ENCODE peak calls at places on chromosomes 5 and 9, in ten cellular contexts. U is GM23338, J is transverse colon, N is prostate gland, P is upper lobe of left lung, G is spleen, X is endothelial cell of umbilical vein, I is suprapubic skin, T is Panc1, M is H1. Z is an unnamed sample.

GRCh38 chr9:84254972-84255371 is 85.6 kb downstream of the SLC28A3 start:
- DNase-seq in U (no peak), N (peak; percentile 73), P (no peak), T (no peak), M (no peak), X (no peak), G (no peak), J (peak; percentile 18), I (no peak), Z (peak; percentile 72)

GRCh38 chr9:5798581-5798980 is 34.3 kb downstream of the ERMP1 start:
- DNase-seq in G (no peak), J (no peak), I (no peak), X (no peak), T (no peak), M (no peak), P (no peak), U (peak; percentile 4), N (no peak), Z (no peak)

GRCh38 chr5:2215059-2215458 is 332.3 kb upstream of the IRX4 start:
- DNase-seq in X (no peak), T (no peak), G (no peak), P (no peak), J (no peak), U (no peak), I (no peak), N (no peak), M (no peak), Z (no peak)

GRCh38 chr9:7828344-7828743 is 28.8 kb upstream of the DMAC1 start:
- DNase-seq in I (no peak), N (no peak), J (no peak), P (no peak), X (no peak), U (no peak), T (no peak), M (no peak), G (no peak), Z (no peak)

GRCh38 chr5:142881076-142881466 is 110.9 kb downstream of the ARHGAP26 start:
- DNase-seq in M (no peak), I (no peak), T (no peak), X (no peak), N (no peak), J (no peak), U (peak; percentile 87), G (peak; percentile 78), P (peak; percentile 41), Z (no peak)

GRCh38 chr5:159971514-159971913 is 37.4 kb upstream of the TTC1 start:
- DNase-seq in P (no peak), N (no peak), T (no peak), U (peak; percentile 32), G (no peak), I (no peak), M (no peak), X (no peak), J (no peak), Z (no peak)

GRCh38 chr5:153831976-153832375 is 206.7 kb downstream of the FAM114A2 start:
- DNase-seq in U (peak; percentile 66), N (no peak), I (no peak), M (no peak), P (no peak), X (peak; percentile 4), T (no peak), G (no peak), J (no peak), Z (no peak)

GRCh38 chr9:129626079-129626943 is at the start of gene NTMT1:
- DNase-seq in M (no peak), I (peak; percentile 95), J (peak; percentile 89), X (peak; percentile 84), N (peak; percentile 85), T (no peak), G (peak; percentile 96), U (peak; percentile 85), P (peak; percentile 98), Z (peak; percentile 85)

GRCh38 chr5:136750507-136750906 is 385.2 kb upstream of the TRPC7 start:
- DNase-seq in X (no peak), P (no peak), M (no peak), T (no peak), I (no peak), J (no peak), U (no peak), N (no peak), G (no peak), Z (no peak)

DNA sequence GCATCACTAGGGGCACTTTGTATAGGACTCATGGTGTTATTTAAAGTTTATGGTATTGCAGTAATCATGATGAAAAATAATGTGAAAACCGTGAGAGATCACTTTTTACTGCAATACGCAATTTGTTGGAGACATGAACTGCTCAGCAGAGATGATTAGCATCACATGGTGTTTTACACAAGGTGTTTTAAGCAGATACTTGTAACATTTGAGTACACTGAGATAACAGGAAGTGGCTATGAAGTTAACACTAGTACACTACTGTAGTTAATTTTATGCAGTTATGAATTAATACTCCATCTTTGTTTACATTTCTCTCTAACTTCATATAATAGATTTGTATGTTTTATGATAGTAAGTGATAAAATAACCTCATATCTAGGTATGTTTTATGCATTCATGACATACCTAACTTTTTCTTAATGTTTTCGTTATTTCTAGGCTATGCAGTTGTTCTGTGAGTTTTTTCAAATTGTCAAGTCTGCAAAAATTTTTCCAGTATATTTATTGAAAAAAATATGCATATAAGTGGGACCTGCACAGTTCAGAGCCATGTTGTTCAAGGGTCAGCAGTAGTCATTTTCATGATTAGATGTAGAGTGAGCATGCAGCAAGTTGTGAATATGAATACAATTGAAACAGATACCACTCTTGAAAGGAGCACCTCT is 13.0 kb downstream of the SUB1 start:
- DNase-seq in P (no peak), I (no peak), N (no peak), X (no peak), U (no peak), J (no peak), T (no peak), G (no peak), M (no peak), Z (no peak)
- H3K4me1 ChIP-seq in P (peaks cover 29% of the 10 kb centered on the region), I (peaks cover 8% of the 10 kb centered on the region), N (no peaks in the 10 kb centered on the region), X (peaks cover 49% of the 10 kb centered on the region), U (no peaks in the 10 kb centered on the region), J (peaks cover 71% of the 10 kb centered on the region), T (peaks cover 3% of the 10 kb centered on the region), G (peaks cover 18% of the 10 kb centered on the region), M (no peaks in the 10 kb centered on the region), Z (no peaks in the 10 kb centered on the region)

GRCh38 chr5:83844320-83845068 is 123.8 kb upstream of the HAPLN1 start:
- DNase-seq in X (no peak), G (no peak), T (no peak), N (no peak), M (no peak), I (no peak), U (peak; percentile 24), J (peak; percentile 11), P (no peak), Z (no peak)
- TF ChIP-seq POLR2AphosphoS5 in X (no peak), G (no peak), T (no peak), N (no peak), M (no peak), I (no peak), U (no peak), J (no peak), P (no peak), Z (no peak)

GRCh38 chr9:79694208-79694607 is 122.4 kb downstream of the TLE4 start:
- DNase-seq in T (no peak), G (no peak), X (no peak), N (peak; percentile 12), J (no peak), M (no peak), U (no peak), I (no peak), P (no peak), Z (no peak)

GRCh38 chr9:79693750-79694149 is 122.0 kb downstream of the TLE4 start:
- DNase-seq in N (no peak), J (no peak), T (no peak), P (no peak), X (no peak), M (no peak), U (no peak), I (no peak), G (no peak), Z (no peak)

GRCh38 chr9:79694676-79695400 is 123.1 kb downstream of the TLE4 start:
- DNase-seq in I (no peak), M (peak; percentile 39), X (no peak), T (no peak), N (no peak), P (no peak), U (peak; percentile 77), J (no peak), G (no peak), Z (no peak)

GRCh38 chr9:79692857-79693571 is 121.2 kb downstream of the TLE4 start:
- DNase-seq in M (no peak), X (no peak), N (no peak), T (no peak), I (no peak), P (no peak), J (no peak), G (no peak), U (no peak), Z (no peak)

DNA sequence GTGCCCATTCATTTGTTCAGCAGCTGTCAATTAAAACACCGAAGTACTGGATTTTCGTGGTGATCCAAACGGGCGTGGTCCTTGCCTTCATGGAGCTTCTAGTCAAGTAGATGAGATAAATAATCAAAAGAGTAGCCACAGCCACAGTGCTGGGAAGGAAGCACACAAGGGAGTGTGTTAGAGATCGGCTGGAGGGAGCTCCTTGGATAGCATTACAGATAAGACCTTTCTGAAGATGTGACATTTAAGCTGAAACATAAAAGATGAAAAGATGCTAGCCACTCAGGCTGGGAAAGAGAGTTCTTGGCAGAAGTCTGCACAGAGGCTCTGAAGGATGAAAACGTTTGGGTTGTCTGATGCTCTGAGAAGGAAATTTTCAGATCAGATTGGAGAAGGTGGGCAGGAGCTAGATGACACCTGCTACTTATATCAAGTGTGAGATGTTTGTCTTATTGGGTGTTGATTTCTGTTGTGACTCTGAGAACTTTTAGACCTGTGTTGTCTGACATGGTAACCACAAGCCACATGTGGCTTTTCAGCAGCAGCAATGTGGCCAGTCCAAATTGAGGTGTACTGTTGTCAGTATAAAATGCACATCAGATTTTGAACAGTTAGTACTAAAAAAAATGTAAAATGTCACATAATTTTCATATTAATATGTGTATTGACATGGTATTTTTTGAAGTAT is 123.9 kb downstream of the TLE4 start:
- DNase-seq in P (no peak), J (peak; percentile 14), M (no peak), I (no peak), X (no peak), U (no peak), G (no peak), N (no peak), T (no peak), Z (no peak)
- H3K4me1 ChIP-seq in P (peaks cover 7% of the 10 kb centered on the region), J (no peaks in the 10 kb centered on the region), M (peaks cover 34% of the 10 kb centered on the region), I (peaks cover 4% of the 10 kb centered on the region), X (no peaks in the 10 kb centered on the region), U (peaks cover 68% of the 10 kb centered on the region), G (no peaks in the 10 kb centered on the region), N (no peaks in the 10 kb centered on the region), T (no peaks in the 10 kb centered on the region), Z (no peaks in the 10 kb centered on the region)

DNA sequence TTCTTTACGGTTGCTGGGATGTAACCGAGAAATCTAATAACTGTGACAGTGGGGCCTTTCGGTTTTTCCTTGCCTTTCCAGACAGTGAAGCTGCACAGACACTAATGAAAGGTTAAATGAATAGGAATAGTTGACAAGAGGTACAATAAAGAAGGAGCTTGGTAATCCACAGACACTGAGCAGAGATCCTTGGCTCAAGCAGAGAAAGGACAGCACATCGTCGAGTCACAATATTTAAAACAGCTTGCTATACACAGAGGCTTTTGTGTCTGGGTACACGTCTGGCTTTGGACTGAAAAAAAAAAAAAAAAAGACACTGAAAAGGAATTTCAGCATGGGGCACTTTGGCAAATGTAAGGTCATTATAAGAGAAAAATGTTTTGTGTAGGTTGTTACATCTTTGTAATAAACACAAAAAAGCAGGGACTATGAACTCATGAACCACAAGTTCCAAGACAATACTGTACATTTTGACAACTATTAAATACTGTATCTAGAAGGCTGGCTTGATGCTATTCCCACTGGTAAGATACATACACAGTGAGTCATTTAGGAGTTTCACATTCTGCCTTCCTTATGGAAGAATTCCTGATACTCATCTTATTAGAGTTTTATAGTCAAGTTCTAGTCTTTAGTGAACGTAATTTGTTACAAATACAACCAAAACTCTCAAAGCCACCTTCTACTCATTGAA is 5.6 kb downstream of the BNC2 start:
- DNase-seq in M (no peak), J (no peak), T (no peak), U (no peak), N (no peak), G (no peak), X (no peak), P (no peak), I (no peak), Z (no peak)
- TF ChIP-seq POLR2AphosphoS5 in M (no peak), J (no peak), T (no peak), U (no peak), N (no peak), G (no peak), X (no peak), P (no peak), I (no peak), Z (no peak)